ENCODE peak calls at places on chromosomes 3 and 15, in four cellular contexts. One of them, this sample, is unnamed.

GRCh38 chr3:192655627-192656026 is 71.7 kb downstream of the FGF12 start:
- DNase-seq in A549: no peak
- DNase-seq in K562: no peak
- DNase-seq in HepG2: no peak
- DNase-seq in this sample: no peak

GRCh38 chr3:66603161-66603611 is 102.4 kb upstream of the LRIG1 start:
- DNase-seq in HepG2: no peak
- DNase-seq in A549: no peak
- DNase-seq in K562: no peak
- DNase-seq in this sample: no peak

GRCh38 chr3:100027321-100027720 is 87.0 kb downstream of the FILIP1L start:
- DNase-seq in A549: no peak
- DNase-seq in K562: no peak
- DNase-seq in HepG2: no peak
- DNase-seq in this sample: no peak

GRCh38 chr15:62348528-62349087 is 183.5 kb upstream of the C2CD4B start:
- DNase-seq in A549: no peak
- DNase-seq in HepG2: no peak
- DNase-seq in K562: no peak
- DNase-seq in this sample: no peak

GRCh38 chr3:134640872-134641470 is 9.9 kb downstream of the KY start:
- DNase-seq in K562: peak
- DNase-seq in HepG2: peak
- DNase-seq in A549: peak
- DNase-seq in this sample: peak

GRCh38 chr15:51281368-51281967 is 56.9 kb downstream of the CYP19A1 start:
- DNase-seq in HepG2: peak
- DNase-seq in A549: peak
- DNase-seq in K562: peak
- DNase-seq in this sample: peak

GRCh38 chr3:42569743-42570142 is 12.0 kb downstream of the SEC22C start:
- DNase-seq in K562: no peak
- DNase-seq in HepG2: no peak
- DNase-seq in A549: no peak
- DNase-seq in this sample: no peak

GRCh38 chr3:127814325-127814781 is 8.0 kb downstream of the MGLL start:
- DNase-seq in A549: no peak
- DNase-seq in K562: no peak
- DNase-seq in HepG2: no peak
- DNase-seq in this sample: no peak

GRCh38 chr3:65412591-65412990 is 626.1 kb downstream of the MAGI1 start:
- DNase-seq in A549: no peak
- DNase-seq in HepG2: peak
- DNase-seq in K562: no peak
- DNase-seq in this sample: peak

GRCh38 chr3:49616491-49616941 is 57.6 kb upstream of the APEH start:
- DNase-seq in A549: no peak
- DNase-seq in HepG2: no peak
- DNase-seq in K562: no peak
- DNase-seq in this sample: peak

GRCh38 chr3:197801801-197802504 is 10.9 kb downstream of the LRCH3 start:
- DNase-seq in K562: no peak
- DNase-seq in A549: peak
- DNase-seq in HepG2: no peak
- DNase-seq in this sample: no peak

GRCh38 chr3:143000525-143000924 is 845 bp upstream of the U2SURP start:
- DNase-seq in A549: no peak
- DNase-seq in K562: peak
- DNase-seq in HepG2: peak
- DNase-seq in this sample: no peak

GRCh38 chr3:162034368-162034767 is 537.8 kb downstream of the OTOL1 start:
- DNase-seq in HepG2: no peak
- DNase-seq in A549: no peak
- DNase-seq in K562: no peak
- DNase-seq in this sample: no peak

GRCh38 chr15:77369168-77369567 is 50.7 kb downstream of the PEAK1 start:
- DNase-seq in A549: no peak
- DNase-seq in HepG2: no peak
- DNase-seq in K562: no peak
- DNase-seq in this sample: no peak

GRCh38 chr3:64147211-64147610 is 78.1 kb downstream of the PRICKLE2 start:
- DNase-seq in K562: no peak
- DNase-seq in HepG2: no peak
- DNase-seq in A549: no peak
- DNase-seq in this sample: no peak

GRCh38 chr3:72721696-72722381 is 126.4 kb downstream of the SHQ1 start:
- DNase-seq in K562: no peak
- DNase-seq in A549: no peak
- DNase-seq in HepG2: no peak
- DNase-seq in this sample: no peak

GRCh38 chr15:95760508-95760907 is 570.0 kb upstream of the NR2F2 start:
- DNase-seq in HepG2: peak
- DNase-seq in K562: no peak
- DNase-seq in A549: peak
- DNase-seq in this sample: peak

GRCh38 chr3:176734146-176734545 is 463.1 kb downstream of the TBL1XR1 start:
- DNase-seq in A549: no peak
- DNase-seq in HepG2: no peak
- DNase-seq in K562: peak
- DNase-seq in this sample: peak

GRCh38 chr15:90592144-90592887 is 62.6 kb downstream of the CRTC3 start:
- DNase-seq in HepG2: peak
- DNase-seq in K562: no peak
- DNase-seq in A549: peak
- DNase-seq in this sample: no peak

GRCh38 chr3:139897759-139898158 is 37.2 kb upstream of the CLSTN2 start:
- DNase-seq in A549: no peak
- DNase-seq in K562: no peak
- DNase-seq in HepG2: no peak
- DNase-seq in this sample: no peak

GRCh38 chr3:45993421-45994027 is 2.1 kb downstream of the FYCO1 start:
- DNase-seq in HepG2: no peak
- DNase-seq in A549: no peak
- DNase-seq in K562: no peak
- DNase-seq in this sample: no peak

GRCh38 chr3:3429841-3430240 is 250.3 kb upstream of the CRBN start:
- DNase-seq in K562: no peak
- DNase-seq in A549: no peak
- DNase-seq in HepG2: no peak
- DNase-seq in this sample: no peak

GRCh38 chr15:66741646-66742045 is 39.6 kb downstream of the SMAD6 start:
- DNase-seq in HepG2: no peak
- DNase-seq in K562: no peak
- DNase-seq in A549: no peak
- DNase-seq in this sample: no peak

GRCh38 chr15:80012060-80012726 is 41.2 kb upstream of the BCL2A1 start:
- DNase-seq in HepG2: no peak
- DNase-seq in A549: no peak
- DNase-seq in K562: no peak
- DNase-seq in this sample: no peak

GRCh38 chr3:184414418-184415228 is 34.8 kb downstream of the CHRD start:
- DNase-seq in K562: no peak
- DNase-seq in A549: no peak
- DNase-seq in HepG2: no peak
- DNase-seq in this sample: no peak

GRCh38 chr15:20353966-20354883 is 187.4 kb downstream of the GOLGA6L6 start:
- DNase-seq in HepG2: no peak
- DNase-seq in A549: peak
- DNase-seq in K562: no peak
- DNase-seq in this sample: peak

GRCh38 chr3:138148503-138148902 is 16.3 kb upstream of the A4GNT start:
- DNase-seq in HepG2: no peak
- DNase-seq in K562: no peak
- DNase-seq in A549: no peak
- DNase-seq in this sample: no peak

GRCh38 chr3:143608966-143609365 is 239.3 kb downstream of the SLC9A9 start:
- DNase-seq in HepG2: no peak
- DNase-seq in A549: no peak
- DNase-seq in K562: no peak
- DNase-seq in this sample: no peak

GRCh38 chr15:90232941-90233700 is 620 bp downstream of the CIB1 start:
- DNase-seq in A549: peak
- DNase-seq in K562: peak
- DNase-seq in HepG2: peak
- DNase-seq in this sample: peak

GRCh38 chr3:23942546-23942945 is 2.5 kb upstream of the NR1D2 start:
- DNase-seq in A549: no peak
- DNase-seq in K562: no peak
- DNase-seq in HepG2: no peak
- DNase-seq in this sample: no peak

GRCh38 chr15:63564093-63564492 is 33.1 kb upstream of the FBXL22 start:
- DNase-seq in A549: no peak
- DNase-seq in HepG2: no peak
- DNase-seq in K562: no peak
- DNase-seq in this sample: no peak

GRCh38 chr15:62649793-62650420 is 392.6 kb upstream of the TPM1 start:
- DNase-seq in A549: no peak
- DNase-seq in HepG2: no peak
- DNase-seq in K562: no peak
- DNase-seq in this sample: no peak

GRCh38 chr3:150748648-150749047 is 14.3 kb downstream of the SIAH2 start:
- DNase-seq in A549: no peak
- DNase-seq in HepG2: no peak
- DNase-seq in K562: no peak
- DNase-seq in this sample: no peak
- TF ChIP-seq NR3C1 in A549: no peak
- TF ChIP-seq NR3C1 in HepG2: no peak
- TF ChIP-seq NR3C1 in K562: no peak
- TF ChIP-seq NR3C1 in this sample: no peak

GRCh38 chr3:37984596-37984995 is 6.0 kb upstream of the VILL start:
- DNase-seq in HepG2: no peak
- DNase-seq in A549: no peak
- DNase-seq in K562: no peak
- DNase-seq in this sample: no peak
- TF ChIP-seq NR3C1 in HepG2: no peak
- TF ChIP-seq NR3C1 in A549: no peak
- TF ChIP-seq NR3C1 in K562: no peak
- TF ChIP-seq NR3C1 in this sample: no peak

GRCh38 chr3:175065492-175065891 is 206.4 kb downstream of the NAALADL2 start:
- DNase-seq in HepG2: no peak
- DNase-seq in K562: no peak
- DNase-seq in A549: no peak
- DNase-seq in this sample: no peak
- TF ChIP-seq NR3C1 in HepG2: no peak
- TF ChIP-seq NR3C1 in K562: no peak
- TF ChIP-seq NR3C1 in A549: no peak
- TF ChIP-seq NR3C1 in this sample: no peak

GRCh38 chr3:126119008-126119675 is 35.2 kb upstream of the SLC41A3 start:
- DNase-seq in K562: no peak
- DNase-seq in A549: no peak
- DNase-seq in HepG2: no peak
- DNase-seq in this sample: no peak

GRCh38 chr3:126121074-126121473 is 37.1 kb upstream of the SLC41A3 start:
- DNase-seq in HepG2: no peak
- DNase-seq in K562: no peak
- DNase-seq in A549: no peak
- DNase-seq in this sample: no peak

GRCh38 chr3:126124148-126124868 is 40.4 kb upstream of the SLC41A3 start:
- DNase-seq in A549: no peak
- DNase-seq in HepG2: no peak
- DNase-seq in K562: no peak
- DNase-seq in this sample: peak

GRCh38 chr3:126118591-126118990 is 34.7 kb upstream of the SLC41A3 start:
- DNase-seq in K562: no peak
- DNase-seq in A549: no peak
- DNase-seq in HepG2: no peak
- DNase-seq in this sample: no peak

GRCh38 chr3:126121632-126122031 is 37.7 kb upstream of the SLC41A3 start:
- DNase-seq in HepG2: no peak
- DNase-seq in A549: no peak
- DNase-seq in K562: no peak
- DNase-seq in this sample: no peak
- TF ChIP-seq NR3C1 in HepG2: no peak
- TF ChIP-seq NR3C1 in A549: no peak
- TF ChIP-seq NR3C1 in K562: no peak
- TF ChIP-seq NR3C1 in this sample: no peak

DNA sequence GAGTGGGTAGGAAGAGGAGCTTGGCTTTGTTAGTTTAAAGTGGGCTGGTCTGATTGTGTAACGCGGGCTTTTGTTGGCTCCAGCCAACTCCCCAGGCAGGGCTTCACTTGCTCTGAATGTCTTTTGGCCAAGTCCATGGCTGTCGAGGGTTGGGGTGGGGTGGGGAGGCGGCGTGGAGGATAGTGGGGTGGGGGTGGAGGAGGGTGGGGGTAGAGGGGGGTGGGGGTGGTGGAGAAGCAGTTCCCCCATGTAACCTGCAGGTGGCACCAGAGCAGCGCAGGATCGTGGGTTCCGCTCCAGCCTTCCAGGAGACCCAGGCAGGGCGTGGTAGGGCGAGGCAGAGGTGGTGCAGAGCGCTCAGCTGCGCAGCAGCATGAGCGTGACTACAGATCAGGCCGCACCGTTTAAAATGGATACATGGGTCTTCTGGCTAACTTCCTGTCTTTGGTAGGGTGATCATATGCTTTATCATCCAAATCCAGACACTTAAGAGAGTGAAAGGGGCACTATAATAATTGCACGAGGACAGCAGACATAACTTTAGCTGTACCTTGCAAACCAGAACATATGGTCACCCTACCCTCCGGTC is 28.3 kb downstream of the GOLGA6A start:
- DNase-seq in A549: peak
- DNase-seq in K562: peak
- DNase-seq in HepG2: peak
- DNase-seq in this sample: peak
- TF ChIP-seq NR3C1 in A549: no peak
- TF ChIP-seq NR3C1 in K562: no peak
- TF ChIP-seq NR3C1 in HepG2: no peak
- TF ChIP-seq NR3C1 in this sample: no peak

GRCh38 chr3:149657796-149658443 is at the start of gene WWTR1:
- DNase-seq in HepG2: peak
- DNase-seq in K562: no peak
- DNase-seq in A549: peak
- DNase-seq in this sample: peak

GRCh38 chr3:149660462-149660861 is 2.6 kb upstream of the WWTR1 start:
- DNase-seq in HepG2: no peak
- DNase-seq in K562: no peak
- DNase-seq in A549: peak
- DNase-seq in this sample: no peak

GRCh38 chr3:149659173-149659468 is 1.3 kb upstream of the WWTR1 start:
- DNase-seq in HepG2: no peak
- DNase-seq in K562: no peak
- DNase-seq in A549: no peak
- DNase-seq in this sample: no peak

GRCh38 chr3:149657458-149657795 is 398 bp downstream of the WWTR1 start:
- DNase-seq in K562: no peak
- DNase-seq in HepG2: no peak
- DNase-seq in A549: peak
- DNase-seq in this sample: no peak

GRCh38 chr3:149658444-149659172 is 783 bp upstream of the WWTR1 start:
- DNase-seq in K562: no peak
- DNase-seq in A549: no peak
- DNase-seq in HepG2: no peak
- DNase-seq in this sample: peak
- TF ChIP-seq NR3C1 in K562: no peak
- TF ChIP-seq NR3C1 in A549: no peak
- TF ChIP-seq NR3C1 in HepG2: no peak
- TF ChIP-seq NR3C1 in this sample: no peak